ENCODE peak calls at places on chromosomes 2 and 18, in six cellular contexts. Y is CD8-positive, alpha-beta T cell; W is PC-9; G is HFF-Myc; F is thoracic aorta; J is GM23248. I is an unnamed sample.

GRCh38 chr18:59961086-59961485 is 61.3 kb downstream of the PMAIP1 start:
- DNase-seq in Y (no peak), W (no peak), F (no peak), G (no peak), J (no peak), I (no peak)

GRCh38 chr18:9081940-9082339 is 20.6 kb upstream of the NDUFV2 start:
- DNase-seq in W (no peak), J (no peak), G (no peak), Y (no peak), F (no peak), I (no peak)

GRCh38 chr2:138035597-138036217 is 71.4 kb downstream of the HNMT start:
- DNase-seq in W (peak; percentile 48), J (peak; percentile 31), Y (no peak), G (no peak), F (no peak), I (no peak)

GRCh38 chr2:101307950-101308431 is 510 bp downstream of the RNF149 start:
- DNase-seq in Y (no peak), J (peak; percentile 51), F (no peak), G (no peak), W (no peak), I (no peak)

GRCh38 chr2:8329660-8330622 is 351.9 kb upstream of the ID2 start:
- DNase-seq in G (no peak), J (no peak), Y (no peak), F (no peak), W (no peak), I (no peak)

GRCh38 chr2:239329284-239329971 is 71.4 kb downstream of the HDAC4 start:
- DNase-seq in W (no peak), J (no peak), G (no peak), F (no peak), Y (no peak), I (no peak)

GRCh38 chr2:101396352-101396717 is 9.0 kb upstream of the CREG2 start:
- DNase-seq in Y (no peak), F (no peak), J (peak; percentile 96), W (peak; percentile 88), G (peak; percentile 55), I (no peak)

GRCh38 chr2:121888189-121888557 is 132.7 kb downstream of the TSN start:
- DNase-seq in W (no peak), Y (no peak), G (no peak), J (no peak), F (no peak), I (no peak)

GRCh38 chr18:7775848-7776247 is 208.7 kb downstream of the PTPRM start:
- DNase-seq in Y (no peak), J (no peak), G (no peak), F (no peak), W (no peak), I (no peak)
- H3K4me3 ChIP-seq in Y (no peak overlapping the region), J (no peak overlapping the region), G (no peak overlapping the region), F (no peak overlapping the region), W (no peak overlapping the region), I (no peak overlapping the region)

GRCh38 chr2:196239622-196240587 is 68.5 kb upstream of the STK17B start:
- DNase-seq in F (no peak), W (peak; percentile 68), G (no peak), Y (peak; percentile 55), J (peak; percentile 82), I (peak; percentile 64)
- H3K4me3 ChIP-seq in F (no peak overlapping the region), W (no peak overlapping the region), G (no peak overlapping the region), Y (peak overlapping the region; percentile 21), J (no peak overlapping the region), I (no peak overlapping the region)

DNA sequence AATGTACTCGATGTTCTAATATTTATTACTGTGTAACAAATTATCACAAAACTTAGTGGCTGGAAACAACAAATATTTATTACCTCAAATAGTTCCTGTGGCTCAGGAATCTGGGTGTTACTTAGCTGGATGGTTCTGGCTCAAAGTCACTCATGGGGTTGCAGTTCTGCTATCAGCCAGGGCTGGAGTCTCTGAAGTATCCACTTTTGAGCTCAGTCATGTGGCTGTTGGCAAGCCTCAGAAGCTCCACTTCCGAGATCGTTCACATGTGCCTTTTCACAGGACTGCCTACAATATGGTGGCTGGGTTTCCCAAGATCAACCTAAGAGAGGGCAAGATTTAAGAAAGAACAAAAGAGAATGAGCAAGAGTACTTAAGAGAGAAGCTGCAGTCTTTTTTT is 19.4 kb upstream of the UBE2E3 start:
- DNase-seq in W (no peak), F (no peak), G (no peak), J (no peak), Y (no peak), I (no peak)
- H3K4me3 ChIP-seq in W (no peak overlapping the region), F (no peak overlapping the region), G (no peak overlapping the region), J (no peak overlapping the region), Y (no peak overlapping the region), I (no peak overlapping the region)

DNA sequence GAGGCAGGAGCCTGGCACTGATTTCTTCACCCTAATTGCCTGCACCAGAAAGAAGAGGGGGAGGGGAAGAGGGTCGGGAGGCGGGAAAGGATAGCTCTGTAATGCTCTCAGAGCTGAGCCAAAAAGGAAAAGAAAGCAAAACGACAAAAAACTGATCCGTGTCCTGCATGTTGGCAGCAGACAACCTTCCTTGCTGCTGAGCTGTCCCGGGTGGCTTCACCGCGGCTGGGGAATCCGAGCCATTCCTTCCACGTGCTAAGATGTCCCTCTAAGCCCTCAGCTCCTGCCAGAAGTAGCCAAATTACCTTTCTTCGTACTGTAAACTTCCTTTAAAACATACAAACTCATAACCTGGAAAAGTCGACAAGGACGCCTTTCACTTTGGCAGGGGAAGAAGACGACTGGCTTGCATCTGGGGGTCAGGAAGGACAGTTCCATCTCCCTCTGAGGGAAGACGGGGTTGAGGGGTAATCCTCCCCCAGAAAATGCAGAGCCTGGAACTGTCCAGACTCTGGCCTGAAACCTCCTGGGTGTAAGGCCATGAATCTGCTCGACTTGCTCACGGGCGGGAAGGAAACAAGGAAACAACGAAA is 7.6 kb downstream of the OTX1 start:
- DNase-seq in Y (no peak), F (no peak), W (no peak), J (peak; percentile 51), G (no peak), I (no peak)
- H3K4me3 ChIP-seq in Y (peak overlapping the region; percentile 33), F (peak overlapping the region; percentile 54), W (no peak overlapping the region), J (no peak overlapping the region), G (no peak overlapping the region), I (no peak overlapping the region)

GRCh38 chr18:36067118-36067957 is at the start of gene RPRD1A:
- DNase-seq in F (peak; percentile 94), J (peak; percentile 98), Y (peak; percentile 92), W (peak; percentile 77), G (peak; percentile 69), I (peak; percentile 99)
- H3K4me3 ChIP-seq in F (peak within 1 kb of the TSS; percentile 90), J (peak within 1 kb of the TSS; percentile 93), Y (peak within 1 kb of the TSS; percentile 98), W (peak within 1 kb of the TSS; percentile 64), G (peak within 1 kb of the TSS; percentile 88), I (peak within 1 kb of the TSS; percentile 83)

GRCh38 chr2:36597532-36598377 is at the start of gene FEZ2:
- DNase-seq in J (peak; percentile 89), G (peak; percentile 25), Y (peak; percentile 22), F (peak; percentile 28), W (peak; percentile 72), I (peak; percentile 45)

GRCh38 chr2:36597003-36597531 is 901 bp downstream of the FEZ2 start:
- DNase-seq in G (no peak), W (no peak), F (no peak), Y (no peak), J (no peak), I (no peak)

GRCh38 chr2:36594849-36595248 is 3.1 kb downstream of the FEZ2 start:
- DNase-seq in J (no peak), F (no peak), Y (no peak), G (no peak), W (no peak), I (no peak)

DNA sequence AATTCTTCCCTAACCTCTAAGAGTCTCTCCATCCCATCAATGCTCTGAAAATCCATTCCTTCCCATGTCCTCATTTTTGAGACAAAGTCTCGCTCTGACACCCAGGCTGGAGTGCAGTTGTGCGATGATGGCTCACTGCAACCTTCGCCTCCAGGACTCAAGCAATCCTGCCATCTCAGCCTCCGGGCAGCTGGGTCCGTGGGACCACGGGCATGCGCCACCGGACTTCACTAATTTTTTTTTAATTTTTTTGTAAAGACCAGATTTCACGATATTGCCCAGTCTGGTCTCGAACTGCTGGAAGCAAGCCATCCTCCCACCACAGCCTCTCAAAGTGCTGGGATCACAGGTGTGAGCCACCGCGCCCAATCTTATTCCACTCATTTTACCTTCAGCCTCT is 1.6 kb downstream of the FEZ2 start:
- DNase-seq in F (no peak), Y (no peak), G (no peak), W (no peak), J (no peak), I (no peak)
- H3K4me3 ChIP-seq in F (peak overlapping the region; percentile 92), Y (no peak overlapping the region), G (peak overlapping the region; percentile 81), W (peak overlapping the region; percentile 65), J (peak overlapping the region; percentile 91), I (no peak overlapping the region)

GRCh38 chr18:62186656-62187542 is at the start of the genes PIGN and RELCH:
- DNase-seq in F (peak; percentile 95), W (peak; percentile 96), J (peak; percentile 99), G (peak; percentile 91), Y (peak; percentile 89), I (peak; percentile 94)

GRCh38 chr18:62187543-62188378 is 706 bp downstream of the RELCH start:
- DNase-seq in G (no peak), Y (no peak), W (peak; percentile 48), F (no peak), J (peak; percentile 73), I (no peak)

GRCh38 chr18:62183578-62184195 is 3.2 kb downstream of the PIGN start:
- DNase-seq in Y (no peak), J (peak; percentile 67), W (peak; percentile 57), G (peak; percentile 38), F (no peak), I (no peak)

DNA sequence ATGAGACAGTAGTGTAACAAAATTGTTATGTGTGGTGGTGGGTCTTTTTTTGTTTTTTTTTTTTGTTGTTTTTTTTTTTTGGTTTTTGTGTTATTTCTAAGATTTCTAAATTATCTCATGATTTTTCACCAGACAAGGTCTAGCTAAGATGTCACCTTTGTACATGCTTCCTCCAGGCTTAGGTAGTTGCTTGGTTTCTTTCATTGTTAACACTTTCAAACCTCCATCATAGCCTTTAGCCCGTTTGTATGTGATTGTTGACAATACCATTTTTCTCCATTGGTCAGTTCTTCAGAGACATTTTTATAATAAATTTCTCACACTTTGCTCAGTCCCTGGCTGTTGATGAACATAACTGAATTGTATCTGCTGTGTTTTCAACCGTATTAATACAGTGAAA is 2.2 kb downstream of the RELCH start:
- DNase-seq in Y (no peak), G (no peak), F (no peak), J (no peak), W (no peak), I (no peak)
- H3K4me3 ChIP-seq in Y (peak overlapping the region; percentile 25), G (peak overlapping the region; percentile 98), F (peak overlapping the region; percentile 94), J (peak overlapping the region; percentile 100), W (peak overlapping the region; percentile 92), I (no peak overlapping the region)

GRCh38 chr18:15198116-15198389 is 450.1 kb downstream of the ANKRD30B start:
- DNase-seq in J (peak; percentile 1), F (no peak), Y (no peak), G (no peak), W (no peak), I (no peak)
- H3K4me3 ChIP-seq in J (peak overlapping the region; percentile 47), F (peak overlapping the region; percentile 47), Y (no peak overlapping the region), G (no peak overlapping the region), W (no peak overlapping the region), I (peak overlapping the region; percentile 37)

DNA sequence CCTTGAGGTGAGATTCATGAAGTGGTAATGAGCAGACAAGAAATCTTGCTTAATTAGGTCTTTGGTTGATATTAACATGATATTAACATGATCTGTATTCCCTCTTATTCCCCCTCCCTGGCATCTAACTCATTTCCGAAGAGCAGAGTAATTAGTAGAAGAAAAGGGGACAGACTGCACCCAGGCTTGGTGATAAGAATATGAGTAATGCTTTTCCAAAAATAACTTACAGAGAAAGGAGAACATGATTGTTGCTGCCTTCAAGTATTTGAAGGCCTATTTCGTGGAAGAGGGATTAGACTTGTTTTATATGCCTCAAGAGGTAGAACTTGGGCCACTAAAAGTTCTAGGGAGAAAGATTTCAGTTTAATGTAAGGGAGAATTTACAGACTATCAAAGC is 130.6 kb upstream of the ATP5MC3 start:
- DNase-seq in Y (no peak), J (no peak), F (no peak), W (no peak), G (no peak), I (no peak)
- H3K4me3 ChIP-seq in Y (no peak overlapping the region), J (no peak overlapping the region), F (no peak overlapping the region), W (no peak overlapping the region), G (no peak overlapping the region), I (no peak overlapping the region)